ENCODE peak calls at places on chromosomes 12 and 14, in four cellular contexts. U is NCI-H510A; C is GM12865; O is activated CD8-positive, alpha-beta T cell treated with anti-CD3 and anti-CD28 coated beads for 36 hours. G is an unnamed sample.

GRCh38 chr12:19482551-19483109 is 43.3 kb downstream of the AEBP2 start:
- DNase-seq in U (no peak), C (peak), O (peak), G (no peak)

GRCh38 chr12:4178424-4179184 is 95.0 kb upstream of the CCND2 start:
- DNase-seq in U (no peak), C (peak), O (peak), G (no peak)

GRCh38 chr12:47686645-47687240 is 19.1 kb downstream of the RPAP3 start:
- DNase-seq in U (no peak), C (peak), O (peak), G (peak)

GRCh38 chr12:88401153-88401552 is 179.1 kb downstream of the KITLG start:
- DNase-seq in U (no peak), C (no peak), O (no peak), G (no peak)

GRCh38 chr12:130347588-130347987 is 9.9 kb downstream of the PIWIL1 start:
- DNase-seq in U (no peak), C (no peak), O (no peak), G (no peak)

GRCh38 chr14:90439874-90440442 is 43.1 kb downstream of the CALM1 start:
- DNase-seq in U (no peak), C (no peak), O (no peak), G (peak)

GRCh38 chr14:104691546-104692260 is 2.3 kb downstream of the INF2 start:
- DNase-seq in U (no peak), C (no peak), O (no peak), G (no peak)

GRCh38 chr12:13359636-13360035 is 163.1 kb downstream of the EMP1 start:
- DNase-seq in U (no peak), C (no peak), O (no peak), G (no peak)

GRCh38 chr12:70608184-70608583 is 29.0 kb downstream of the PTPRB start:
- DNase-seq in U (no peak), C (no peak), O (no peak), G (no peak)

GRCh38 chr14:79856357-79856756 is 354.9 kb downstream of the DIO2 start:
- DNase-seq in U (no peak), C (no peak), O (no peak), G (no peak)

GRCh38 chr12:132909030-132909368 is 21.6 kb upstream of the CHFR start:
- DNase-seq in U (no peak), C (no peak), O (no peak), G (no peak)

GRCh38 chr14:22231022-22231421 is 358.0 kb downstream of the DAD1 start:
- DNase-seq in U (no peak), C (peak), O (peak), G (no peak)

GRCh38 chr12:50579757-50580267 is 75.0 kb downstream of the DIP2B start:
- DNase-seq in U (no peak), C (peak), O (no peak), G (no peak)

GRCh38 chr12:2668816-2669215 is 126.0 kb upstream of the FKBP4 start:
- DNase-seq in U (no peak), C (no peak), O (no peak), G (no peak)

GRCh38 chr12:32301216-32301615 is 98.1 kb upstream of the FGD4 start:
- DNase-seq in U (no peak), C (no peak), O (no peak), G (no peak)

GRCh38 chr12:95385246-95385645 is 88.7 kb upstream of the METAP2 start:
- DNase-seq in U (no peak), C (no peak), O (no peak), G (peak)

G was measured in G401.